ENCODE peak calls at places on chromosome X, in four cellular contexts. A is neuronal stem cell, Q is H9, X is IMR-90. I is an unnamed sample.

GRCh38 chrX:148135738-148136137 is 154.6 kb downstream of the FMR1NB start:
- DNase-seq in A (no peak), Q (no peak), X (no peak), I (no peak)

GRCh38 chrX:54415534-54416350 is 24.5 kb upstream of the TSR2 start:
- DNase-seq in A (peak), Q (peak), X (peak), I (peak)

GRCh38 chrX:275476-275966 is 5.7 kb upstream of the PLCXD1 start:
- DNase-seq in A (no peak), Q (no peak), X (no peak), I (no peak)

GRCh38 chrX:129574214-129574613 is 34.2 kb downstream of the OCRL start:
- DNase-seq in A (no peak), Q (no peak), X (no peak), I (no peak)

GRCh38 chrX:29662101-29662500 is 553.3 kb upstream of the MAGEB2 start:
- DNase-seq in A (no peak), Q (no peak), X (peak), I (peak)

GRCh38 chrX:46812445-46812844 is 24.4 kb upstream of the RP2 start:
- DNase-seq in A (no peak), Q (no peak), X (no peak), I (peak)

GRCh38 chrX:15864629-15865028 is 10.0 kb upstream of the AP1S2 start:
- DNase-seq in A (no peak), Q (no peak), X (peak), I (no peak)

GRCh38 chrX:2266445-2267349 is 234.1 kb downstream of the DHRSX start:
- DNase-seq in A (no peak), Q (no peak), X (no peak), I (no peak)

GRCh38 chrX:16836371-16836770 is 33.8 kb downstream of the RBBP7 start:
- DNase-seq in A (no peak), Q (peak), X (peak), I (peak)

GRCh38 chrX:63506320-63506719 is 155.2 kb upstream of the SPIN4 start:
- DNase-seq in A (no peak), Q (no peak), X (peak), I (peak)

GRCh38 chrX:16120431-16120830 is 2.9 kb upstream of the GRPR start:
- DNase-seq in A (no peak), Q (no peak), X (no peak), I (no peak)

GRCh38 chrX:105211051-105211575 is 9.4 kb downstream of the TEX13A start:
- DNase-seq in A (no peak), Q (no peak), X (no peak), I (no peak)

GRCh38 chrX:77937291-77937690 is 26.8 kb downstream of the ATP7A start:
- DNase-seq in A (no peak), Q (no peak), X (peak), I (no peak)

GRCh38 chrX:2552621-2553297 is 52.0 kb upstream of the DHRSX start:
- DNase-seq in A (no peak), Q (no peak), X (no peak), I (no peak)

GRCh38 chrX:31420302-31420701 is 348.5 kb upstream of the FTHL17 start:
- DNase-seq in A (no peak), Q (no peak), X (no peak), I (no peak)

GRCh38 chrX:110803506-110803905 is 7.9 kb upstream of the CHRDL1 start:
- DNase-seq in A (no peak), Q (no peak), X (peak), I (no peak)

GRCh38 chrX:155434906-155435743 is 23.3 kb downstream of the F8A3 start:
- DNase-seq in A (no peak), Q (no peak), X (no peak), I (no peak)

GRCh38 chrX:50903387-50904027 is 7.0 kb upstream of the BMP15 start:
- DNase-seq in A (peak), Q (no peak), X (peak), I (peak)

GRCh38 chrX:49058794-49059193 is at the start of gene CCDC120:
- DNase-seq in A (no peak), Q (peak), X (no peak), I (peak)

GRCh38 chrX:49627030-49627777 is 28.4 kb downstream of the GAGE1 start:
- DNase-seq in A (no peak), Q (peak), X (no peak), I (peak)

GRCh38 chrX:48927736-48928382 is 9.0 kb upstream of the PIM2 start:
- DNase-seq in A (no peak), Q (peak), X (no peak), I (peak)

GRCh38 chrX:136754641-136755040 is 26.1 kb downstream of the ARHGEF6 start:
- DNase-seq in A (no peak), Q (no peak), X (no peak), I (no peak)

GRCh38 chrX:45714864-45715263 is 514.2 kb upstream of the DIPK2B start:
- DNase-seq in A (no peak), Q (no peak), X (peak), I (no peak)

GRCh38 chrX:84168095-84168494 is 19.9 kb downstream of the RPS6KA6 start:
- DNase-seq in A (no peak), Q (no peak), X (peak), I (no peak)

GRCh38 chrX:132059973-132060540 is 37.0 kb downstream of the STK26 start:
- DNase-seq in A (no peak), Q (no peak), X (no peak), I (no peak)

GRCh38 chrX:70762285-70762684 is 146.2 kb downstream of the TEX11 start:
- DNase-seq in A (no peak), Q (no peak), X (no peak), I (peak)

GRCh38 chrX:11739796-11740195 is 18.2 kb upstream of the MSL3 start:
- DNase-seq in A (no peak), Q (no peak), X (no peak), I (no peak)

GRCh38 chrX:23952984-23953907 is 45.4 kb downstream of the CXorf58 start:
- DNase-seq in A (no peak), Q (peak), X (no peak), I (peak)
- H2BK5ac ChIP-seq in A (no peak), Q (no peak), X (no peak), I (no peak)

GRCh38 chrX:108310511-108310910 is 127.7 kb downstream of the COL4A6 start:
- DNase-seq in A (no peak), Q (no peak), X (peak), I (no peak)

GRCh38 chrX:108313662-108314061 is 124.6 kb downstream of the COL4A6 start:
- DNase-seq in A (no peak), Q (no peak), X (peak), I (no peak)

GRCh38 chrX:108312938-108313337 is 125.3 kb downstream of the COL4A6 start:
- DNase-seq in A (no peak), Q (peak), X (peak), I (peak)

GRCh38 chrX:108309144-108309543 is 129.1 kb downstream of the COL4A6 start:
- DNase-seq in A (no peak), Q (no peak), X (peak), I (peak)

DNA sequence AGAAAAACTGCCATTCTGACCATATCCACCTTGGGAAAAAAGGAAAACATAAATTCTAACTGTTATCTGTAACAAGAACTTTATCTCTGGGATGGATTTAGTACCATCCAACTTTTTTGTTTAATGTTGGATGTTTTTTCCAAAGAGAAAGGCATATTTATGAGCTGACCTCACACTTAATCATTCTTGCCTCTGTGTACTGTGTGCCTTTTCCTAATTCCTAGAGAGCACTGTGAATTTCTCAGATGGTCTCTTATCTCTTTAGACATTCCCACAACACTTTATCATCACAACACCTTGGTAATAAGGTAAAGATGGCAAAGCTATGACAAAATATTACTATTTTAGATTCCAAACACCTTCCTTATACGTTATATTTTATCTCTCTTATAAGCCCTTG is 126.2 kb downstream of the COL4A6 start:
- DNase-seq in A (no peak), Q (no peak), X (peak), I (no peak)
- H3K4me2 ChIP-seq in A (no peak), Q (no peak), X (no peak), I (no peak)

GRCh38 chrX:44071070-44071645 is 98.0 kb upstream of the NDP start:
- DNase-seq in A (no peak), Q (no peak), X (no peak), I (no peak)
- H2BK5ac ChIP-seq in A (no peak), Q (no peak), X (no peak), I (no peak)

GRCh38 chrX:103175944-103176753 is 38.8 kb upstream of the BEX4 start:
- DNase-seq in A (peak), Q (peak), X (peak), I (peak)

GRCh38 chrX:103171353-103171752 is 43.6 kb upstream of the BEX4 start:
- DNase-seq in A (no peak), Q (no peak), X (no peak), I (no peak)

GRCh38 chrX:103170216-103170615 is 44.7 kb upstream of the BEX4 start:
- DNase-seq in A (no peak), Q (no peak), X (peak), I (no peak)
- H3K4me2 ChIP-seq in A (no peak), Q (no peak), X (no peak), I (no peak)

DNA sequence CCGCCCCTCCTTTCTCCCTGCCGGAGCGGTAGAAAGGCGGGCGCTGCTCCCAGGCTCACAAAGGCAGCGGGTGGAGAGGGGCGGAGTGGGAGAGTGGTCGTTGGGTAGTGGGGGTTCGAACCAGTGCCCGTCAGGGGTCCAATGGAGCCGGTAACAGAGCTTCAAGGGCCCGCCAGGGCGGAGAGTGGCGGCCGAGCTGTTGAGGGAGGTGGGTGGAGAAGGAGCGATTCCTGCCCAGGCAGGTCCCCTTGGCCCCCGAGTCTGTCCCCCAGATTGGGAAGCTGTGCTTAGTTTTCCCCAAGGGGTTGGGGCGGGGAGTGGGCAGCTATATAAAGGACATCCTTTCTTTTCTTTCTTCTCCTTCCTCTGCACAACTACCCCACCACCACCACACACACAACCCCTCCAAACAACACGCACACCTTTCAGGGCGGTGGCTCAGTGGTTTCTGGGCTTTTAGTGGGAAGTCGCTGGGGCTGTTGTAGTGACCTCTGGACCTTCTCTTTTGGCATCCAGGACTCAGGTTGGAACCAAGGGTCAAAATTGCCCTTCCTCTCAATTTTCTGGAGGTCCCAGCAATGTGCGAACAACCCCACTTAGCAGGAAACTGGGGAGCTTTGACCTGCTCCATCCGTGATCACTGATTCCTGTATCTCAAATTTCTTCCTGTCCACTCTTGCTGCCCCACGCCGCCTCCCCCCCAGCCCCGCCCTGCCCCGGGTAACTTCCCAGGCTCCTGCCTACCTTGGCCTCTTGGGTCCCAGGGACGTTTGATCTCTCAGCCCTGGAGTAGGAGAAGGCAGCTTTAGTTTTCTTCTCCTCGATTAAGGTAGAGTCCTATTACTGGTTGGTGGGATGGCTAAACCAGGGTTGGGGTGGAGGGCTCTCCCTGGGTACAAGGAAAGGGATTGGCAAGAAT is 1.9 kb downstream of the EFNB1 start:
- DNase-seq in A (no peak), Q (peak), X (no peak), I (no peak)
- H2BK5ac ChIP-seq in A (peak), Q (no peak), X (peak), I (no peak)

GRCh38 chrX:80331285-80331684 is 89.0 kb upstream of the TENT5D start:
- DNase-seq in A (no peak), Q (no peak), X (no peak), I (no peak)

GRCh38 chrX:80334583-80334982 is 85.7 kb upstream of the TENT5D start:
- DNase-seq in A (no peak), Q (no peak), X (no peak), I (no peak)

DNA sequence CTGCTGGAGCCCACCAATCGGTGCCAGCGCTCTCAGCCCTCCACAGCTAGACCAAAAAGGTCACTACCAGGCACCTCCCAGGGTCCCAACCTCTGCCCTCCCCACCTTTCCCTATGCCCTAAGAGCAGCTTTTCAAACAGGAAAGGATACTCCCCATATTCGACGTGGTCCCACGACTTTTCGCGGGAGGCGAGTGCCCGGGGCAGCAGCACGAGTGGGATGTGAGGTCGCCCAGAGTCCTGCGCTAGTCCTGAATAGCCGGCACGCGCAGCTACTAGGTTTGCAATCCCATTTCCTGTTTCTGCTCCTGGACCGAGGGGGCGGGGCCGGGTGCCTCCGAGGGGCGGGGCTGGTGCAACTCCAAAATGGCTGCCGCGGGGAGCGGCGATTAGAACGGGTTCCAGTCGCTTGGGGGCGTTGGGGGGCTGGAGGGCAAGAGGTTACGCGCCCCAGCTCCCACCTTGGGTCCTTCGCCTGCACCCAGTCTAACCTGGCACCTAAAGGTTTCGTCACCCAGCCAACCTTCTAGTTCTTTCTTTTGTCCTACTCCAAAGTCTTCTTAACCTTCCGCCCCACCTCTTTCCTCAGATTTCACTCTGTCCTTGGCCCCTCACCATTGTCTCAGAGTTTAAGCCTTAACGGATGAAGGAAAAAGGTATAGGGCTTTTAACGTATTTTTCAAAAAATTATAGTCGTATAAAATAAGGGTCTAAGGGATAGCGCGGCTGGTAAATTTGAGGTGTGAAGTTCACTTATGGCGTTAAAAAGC is 85.0 kb upstream of the TENT5D start:
- DNase-seq in A (peak), Q (peak), X (no peak), I (peak)
- H3K4me2 ChIP-seq in A (peak), Q (peak), X (no peak), I (peak)

DNA sequence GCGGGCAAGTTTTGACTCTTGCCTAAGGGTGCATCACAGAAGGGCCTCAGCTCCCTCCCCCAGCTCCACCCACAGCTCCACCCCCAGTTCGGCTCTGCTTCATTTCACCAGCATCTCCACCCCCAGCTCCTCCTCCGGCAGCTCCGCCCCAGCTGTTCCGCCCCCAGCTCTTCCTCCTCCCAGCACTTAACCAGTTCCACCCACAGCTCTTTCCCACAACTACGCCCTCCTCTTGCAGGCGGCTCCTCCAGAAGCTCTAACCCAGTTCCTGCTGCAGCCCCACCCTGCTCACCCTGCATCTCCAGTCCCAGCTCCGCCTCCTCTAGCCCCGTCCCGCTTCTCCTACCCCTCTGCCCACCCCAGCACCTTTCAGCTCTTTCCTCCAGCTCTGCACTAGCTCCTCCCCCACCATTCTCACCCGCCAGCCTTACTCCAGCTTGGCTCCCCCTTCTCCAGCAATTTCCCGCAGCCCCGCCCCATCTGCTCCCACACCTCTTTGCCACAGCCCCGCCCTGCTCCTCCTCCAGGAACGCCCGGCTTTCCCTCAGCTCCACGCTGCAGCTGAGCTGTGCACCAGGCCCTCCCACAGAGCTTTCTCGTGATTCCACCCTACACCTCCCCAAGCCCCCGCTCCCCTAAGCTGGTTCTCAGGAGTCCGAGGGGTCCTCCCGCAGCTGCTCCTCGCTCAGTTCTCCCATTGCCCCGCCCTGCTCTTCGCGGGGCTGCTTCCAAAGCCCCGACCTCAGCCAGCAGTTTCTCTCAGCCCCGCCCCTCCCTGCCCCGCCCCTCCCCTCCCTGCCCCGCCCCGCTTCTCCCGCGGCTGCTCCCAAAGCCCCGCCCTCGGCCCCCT is 1.3 kb upstream of the EOLA1 start:
- DNase-seq in A (peak), Q (peak), X (peak), I (peak)
- H2BK5ac ChIP-seq in A (peak), Q (no peak), X (peak), I (no peak)

GRCh38 chrX:119755981-119756533 is 2.3 kb upstream of the SOWAHD start:
- DNase-seq in A (no peak), Q (no peak), X (peak), I (no peak)
- H3K4me2 ChIP-seq in A (no peak), Q (no peak), X (peak), I (no peak)